ENCODE peak calls at places on chromosomes 2 and 18, in four cellular contexts. One of them, this sample, is unnamed.

GRCh38 chr18:2917255-2918047 is 70.6 kb downstream of the EMILIN2 start:
- DNase-seq in right cardiac atrium: no peak
- DNase-seq in HTR-8/SVneo: no peak
- DNase-seq in stimulated activated CD4-positive, alpha-beta T cell treated with anti-CD3 and anti-CD28 coated beads, TNF-alpha, amount 100 ng/mL, for 4 hours: no peak
- DNase-seq in this sample: no peak

GRCh38 chr2:223995569-223995968 is 38.3 kb downstream of the MRPL44 start:
- DNase-seq in stimulated activated CD4-positive, alpha-beta T cell treated with anti-CD3 and anti-CD28 coated beads, TNF-alpha, amount 100 ng/mL, for 4 hours: no peak
- DNase-seq in right cardiac atrium: no peak
- DNase-seq in HTR-8/SVneo: no peak
- DNase-seq in this sample: no peak

GRCh38 chr2:240872317-240873097 is 3.9 kb downstream of the AGXT start:
- DNase-seq in HTR-8/SVneo: no peak
- DNase-seq in right cardiac atrium: no peak
- DNase-seq in stimulated activated CD4-positive, alpha-beta T cell treated with anti-CD3 and anti-CD28 coated beads, TNF-alpha, amount 100 ng/mL, for 4 hours: no peak
- DNase-seq in this sample: no peak

GRCh38 chr2:238379096-238379810 is 47.5 kb upstream of the ASB1 start:
- DNase-seq in stimulated activated CD4-positive, alpha-beta T cell treated with anti-CD3 and anti-CD28 coated beads, TNF-alpha, amount 100 ng/mL, for 4 hours: no peak
- DNase-seq in HTR-8/SVneo: peak; percentile 40
- DNase-seq in right cardiac atrium: no peak
- DNase-seq in this sample: no peak

GRCh38 chr2:108348816-108349570 is 28.8 kb upstream of the SULT1C4 start:
- DNase-seq in HTR-8/SVneo: no peak
- DNase-seq in stimulated activated CD4-positive, alpha-beta T cell treated with anti-CD3 and anti-CD28 coated beads, TNF-alpha, amount 100 ng/mL, for 4 hours: no peak
- DNase-seq in right cardiac atrium: no peak
- DNase-seq in this sample: no peak

GRCh38 chr18:74282359-74283254 is 9.2 kb downstream of the CYB5A start:
- DNase-seq in stimulated activated CD4-positive, alpha-beta T cell treated with anti-CD3 and anti-CD28 coated beads, TNF-alpha, amount 100 ng/mL, for 4 hours: no peak
- DNase-seq in HTR-8/SVneo: no peak
- DNase-seq in right cardiac atrium: no peak
- DNase-seq in this sample: no peak

GRCh38 chr2:27702302-27702701 is 38.6 kb downstream of the SLC4A1AP start:
- DNase-seq in right cardiac atrium: no peak
- DNase-seq in HTR-8/SVneo: no peak
- DNase-seq in stimulated activated CD4-positive, alpha-beta T cell treated with anti-CD3 and anti-CD28 coated beads, TNF-alpha, amount 100 ng/mL, for 4 hours: no peak
- DNase-seq in this sample: no peak

GRCh38 chr2:171176516-171176915 is 15.8 kb upstream of the TLK1 start:
- DNase-seq in right cardiac atrium: no peak
- DNase-seq in stimulated activated CD4-positive, alpha-beta T cell treated with anti-CD3 and anti-CD28 coated beads, TNF-alpha, amount 100 ng/mL, for 4 hours: no peak
- DNase-seq in HTR-8/SVneo: no peak
- DNase-seq in this sample: no peak

GRCh38 chr2:234754126-234754525 is 197.7 kb upstream of the SH3BP4 start:
- DNase-seq in right cardiac atrium: no peak
- DNase-seq in HTR-8/SVneo: no peak
- DNase-seq in stimulated activated CD4-positive, alpha-beta T cell treated with anti-CD3 and anti-CD28 coated beads, TNF-alpha, amount 100 ng/mL, for 4 hours: no peak
- DNase-seq in this sample: no peak

GRCh38 chr2:20051518-20052228 is at the start of gene LAPTM4A:
- DNase-seq in right cardiac atrium: peak; percentile 99
- DNase-seq in stimulated activated CD4-positive, alpha-beta T cell treated with anti-CD3 and anti-CD28 coated beads, TNF-alpha, amount 100 ng/mL, for 4 hours: peak; percentile 90
- DNase-seq in HTR-8/SVneo: peak; percentile 100
- DNase-seq in this sample: peak; percentile 91

GRCh38 chr2:22894761-22895160 is 490.2 kb upstream of the KLHL29 start:
- DNase-seq in HTR-8/SVneo: no peak
- DNase-seq in stimulated activated CD4-positive, alpha-beta T cell treated with anti-CD3 and anti-CD28 coated beads, TNF-alpha, amount 100 ng/mL, for 4 hours: no peak
- DNase-seq in right cardiac atrium: no peak
- DNase-seq in this sample: peak; percentile 79

GRCh38 chr2:174683392-174683759 is 80.9 kb downstream of the CHRNA1 start:
- DNase-seq in HTR-8/SVneo: peak; percentile 58
- DNase-seq in stimulated activated CD4-positive, alpha-beta T cell treated with anti-CD3 and anti-CD28 coated beads, TNF-alpha, amount 100 ng/mL, for 4 hours: no peak
- DNase-seq in right cardiac atrium: no peak
- DNase-seq in this sample: no peak

GRCh38 chr2:95309599-95309998 is 12.5 kb downstream of the KCNIP3 start:
- DNase-seq in HTR-8/SVneo: no peak
- DNase-seq in stimulated activated CD4-positive, alpha-beta T cell treated with anti-CD3 and anti-CD28 coated beads, TNF-alpha, amount 100 ng/mL, for 4 hours: no peak
- DNase-seq in right cardiac atrium: no peak
- DNase-seq in this sample: no peak

GRCh38 chr2:99504844-99505584 is 15.2 kb upstream of the REV1 start:
- DNase-seq in HTR-8/SVneo: no peak
- DNase-seq in right cardiac atrium: no peak
- DNase-seq in stimulated activated CD4-positive, alpha-beta T cell treated with anti-CD3 and anti-CD28 coated beads, TNF-alpha, amount 100 ng/mL, for 4 hours: no peak
- DNase-seq in this sample: no peak

GRCh38 chr2:217413193-217413592 is 553.3 kb upstream of the TNP1 start:
- DNase-seq in stimulated activated CD4-positive, alpha-beta T cell treated with anti-CD3 and anti-CD28 coated beads, TNF-alpha, amount 100 ng/mL, for 4 hours: no peak
- DNase-seq in right cardiac atrium: no peak
- DNase-seq in HTR-8/SVneo: no peak
- DNase-seq in this sample: no peak

This sample was measured in NCI-H524 treated with DMSO at 0.1 percent for 48 hours.